ENCODE peak calls at places on chromosomes 16 and 17, in ten cellular contexts. Y is SW480, H is GM12891, A is ACHN, D is COLO829, K is H9, L is fibroblast of the conjunctiva, U is immature natural killer cell, W is body of pancreas, I is iris pigment epithelial cell. E is an unnamed sample.

GRCh38 chr16:64711026-64711425 is 410.8 kb downstream of the CDH11 start:
- DNase-seq in W (no peak), H (no peak), A (no peak), Y (no peak), I (no peak), L (no peak), D (no peak), K (no peak), U (no peak), E (no peak)

GRCh38 chr17:81514735-81515529 is 2.3 kb upstream of the ACTG1 start:
- DNase-seq in H (no peak), Y (peak), D (peak), I (peak), A (peak), U (peak), L (peak), K (peak), W (peak), E (peak)

GRCh38 chr17:50551884-50552283 is 4.9 kb downstream of the SPATA20 start:
- DNase-seq in A (no peak), U (no peak), H (no peak), I (no peak), Y (no peak), D (no peak), W (no peak), L (no peak), K (no peak), E (no peak)

GRCh38 chr16:15899538-15900100 is 11.2 kb upstream of the CEP20 start:
- DNase-seq in D (no peak), Y (peak), A (peak), H (peak), I (peak), U (no peak), K (peak), W (peak), L (no peak), E (peak)

GRCh38 chr17:68565656-68566055 is 35.5 kb downstream of the FAM20A start:
- DNase-seq in I (no peak), U (no peak), D (no peak), A (no peak), Y (no peak), H (no peak), W (no peak), K (no peak), L (no peak), E (no peak)

GRCh38 chr16:67186550-67186950 is 2.8 kb upstream of the MATCAP1 start:
- DNase-seq in I (no peak), L (no peak), D (no peak), Y (no peak), H (no peak), U (no peak), W (no peak), K (no peak), A (peak), E (no peak)

GRCh38 chr17:2952174-2952845 is 111.1 kb downstream of the OR1D5 start:
- DNase-seq in D (no peak), A (no peak), Y (no peak), I (no peak), K (peak), W (no peak), L (no peak), H (no peak), U (no peak), E (no peak)

GRCh38 chr17:73952498-73953205 is 250.8 kb upstream of the RPL38 start:
- DNase-seq in W (peak), D (no peak), U (peak), Y (peak), H (peak), I (no peak), K (peak), L (no peak), A (no peak), E (no peak)

GRCh38 chr16:26382607-26383006 is 684.1 kb upstream of the C16orf82 start:
- DNase-seq in W (no peak), L (no peak), D (no peak), I (no peak), U (no peak), Y (no peak), H (no peak), K (no peak), A (no peak), E (no peak)

GRCh38 chr17:42521036-42521435 is 15.0 kb upstream of the NAGLU start:
- DNase-seq in L (no peak), D (no peak), W (no peak), Y (no peak), K (peak), A (no peak), H (no peak), U (no peak), I (no peak), E (peak)

E was measured in dermis blood vessel endothelial cell.